ENCODE peak calls at places on chromosomes 3 and 15, in seven cellular contexts. One of them, this sample, is unnamed.
A peak's percentile ranks its signal among the peaks of the same experiment; 100 is the strongest.

GRCh38 chr15:98609144-98609852 is 39.0 kb upstream of the IGF1R start:
- DNase-seq in GM12878: no peak
- DNase-seq in heart left ventricle: no peak
- DNase-seq in IMR-90: peak; percentile 40
- DNase-seq in spleen: no peak
- DNase-seq in H1: peak; percentile 50
- DNase-seq in breast epithelium: no peak
- DNase-seq in this sample: peak; percentile 50

GRCh38 chr3:32238027-32238815 is at the start of gene CMTM8:
- DNase-seq in GM12878: no peak
- DNase-seq in heart left ventricle: peak; percentile 78
- DNase-seq in IMR-90: no peak
- DNase-seq in spleen: peak; percentile 85
- DNase-seq in H1: peak; percentile 77
- DNase-seq in breast epithelium: no peak
- DNase-seq in this sample: no peak

GRCh38 chr3:39809181-39809994 is at the start of gene MYRIP:
- DNase-seq in GM12878: no peak
- DNase-seq in heart left ventricle: peak; percentile 70
- DNase-seq in IMR-90: no peak
- DNase-seq in spleen: peak; percentile 84
- DNase-seq in H1: peak; percentile 78
- DNase-seq in breast epithelium: peak; percentile 54
- DNase-seq in this sample: no peak

GRCh38 chr3:172352786-172353185 is 95.5 kb downstream of the GHSR start:
- DNase-seq in GM12878: no peak
- DNase-seq in heart left ventricle: no peak
- DNase-seq in IMR-90: no peak
- DNase-seq in spleen: no peak
- DNase-seq in H1: no peak
- DNase-seq in breast epithelium: no peak
- DNase-seq in this sample: no peak

GRCh38 chr3:188229177-188229576 is 75.2 kb downstream of the LPP start:
- DNase-seq in GM12878: no peak
- DNase-seq in heart left ventricle: no peak
- DNase-seq in IMR-90: no peak
- DNase-seq in spleen: no peak
- DNase-seq in H1: no peak
- DNase-seq in breast epithelium: no peak
- DNase-seq in this sample: no peak

GRCh38 chr15:62253294-62253693 is 88.2 kb upstream of the C2CD4B start:
- DNase-seq in GM12878: no peak
- DNase-seq in heart left ventricle: no peak
- DNase-seq in IMR-90: no peak
- DNase-seq in spleen: no peak
- DNase-seq in H1: no peak
- DNase-seq in breast epithelium: no peak
- DNase-seq in this sample: no peak

GRCh38 chr15:90550919-90551318 is 21.2 kb downstream of the CRTC3 start:
- DNase-seq in GM12878: no peak
- DNase-seq in heart left ventricle: no peak
- DNase-seq in IMR-90: no peak
- DNase-seq in spleen: no peak
- DNase-seq in H1: no peak
- DNase-seq in breast epithelium: no peak
- DNase-seq in this sample: no peak

GRCh38 chr3:33211444-33211843 is 7.2 kb downstream of the SUSD5 start:
- DNase-seq in GM12878: no peak
- DNase-seq in heart left ventricle: no peak
- DNase-seq in IMR-90: peak; percentile 88
- DNase-seq in spleen: no peak
- DNase-seq in H1: no peak
- DNase-seq in breast epithelium: peak; percentile 56
- DNase-seq in this sample: peak; percentile 53

GRCh38 chr15:35019401-35020327 is 31.6 kb upstream of the ZNF770 start:
- DNase-seq in GM12878: no peak
- DNase-seq in heart left ventricle: no peak
- DNase-seq in IMR-90: peak; percentile 10
- DNase-seq in spleen: no peak
- DNase-seq in H1: peak; percentile 54
- DNase-seq in breast epithelium: no peak
- DNase-seq in this sample: no peak

GRCh38 chr3:195075199-195075940 is 195.6 kb downstream of the XXYLT1 start:
- DNase-seq in GM12878: no peak
- DNase-seq in heart left ventricle: peak; percentile 62
- DNase-seq in IMR-90: peak; percentile 10
- DNase-seq in spleen: peak; percentile 66
- DNase-seq in H1: no peak
- DNase-seq in breast epithelium: peak; percentile 30
- DNase-seq in this sample: no peak

GRCh38 chr15:53072077-53072476 is 281.9 kb upstream of the ONECUT1 start:
- DNase-seq in GM12878: no peak
- DNase-seq in heart left ventricle: no peak
- DNase-seq in IMR-90: peak; percentile 8
- DNase-seq in spleen: no peak
- DNase-seq in H1: peak; percentile 83
- DNase-seq in breast epithelium: peak; percentile 52
- DNase-seq in this sample: peak; percentile 40

GRCh38 chr3:197030379-197031314 is 1.0 kb upstream of the MELTF start:
- DNase-seq in GM12878: no peak
- DNase-seq in heart left ventricle: peak; percentile 57
- DNase-seq in IMR-90: no peak
- DNase-seq in spleen: no peak
- DNase-seq in H1: peak; percentile 66
- DNase-seq in breast epithelium: no peak
- DNase-seq in this sample: no peak

GRCh38 chr3:65303431-65303830 is 615.6 kb upstream of the ADAMTS9 start:
- DNase-seq in GM12878: no peak
- DNase-seq in heart left ventricle: no peak
- DNase-seq in IMR-90: no peak
- DNase-seq in spleen: no peak
- DNase-seq in H1: no peak
- DNase-seq in breast epithelium: no peak
- DNase-seq in this sample: no peak

GRCh38 chr15:76840830-76841460 is 64.2 kb downstream of the SCAPER start:
- DNase-seq in GM12878: no peak
- DNase-seq in heart left ventricle: no peak
- DNase-seq in IMR-90: peak; percentile 64
- DNase-seq in spleen: no peak
- DNase-seq in H1: no peak
- DNase-seq in breast epithelium: no peak
- DNase-seq in this sample: no peak

GRCh38 chr3:7015683-7016440 is 154.9 kb downstream of the GRM7 start:
- DNase-seq in GM12878: no peak
- DNase-seq in heart left ventricle: no peak
- DNase-seq in IMR-90: no peak
- DNase-seq in spleen: no peak
- DNase-seq in H1: no peak
- DNase-seq in breast epithelium: no peak
- DNase-seq in this sample: no peak

GRCh38 chr3:16103472-16103871 is 71.0 kb upstream of the GALNT15 start:
- DNase-seq in GM12878: no peak
- DNase-seq in heart left ventricle: no peak
- DNase-seq in IMR-90: peak; percentile 94
- DNase-seq in spleen: no peak
- DNase-seq in H1: no peak
- DNase-seq in breast epithelium: no peak
- DNase-seq in this sample: no peak

GRCh38 chr15:74373056-74373650 is 5.7 kb upstream of the CYP11A1 start:
- DNase-seq in GM12878: no peak
- DNase-seq in heart left ventricle: no peak
- DNase-seq in IMR-90: no peak
- DNase-seq in spleen: no peak
- DNase-seq in H1: no peak
- DNase-seq in breast epithelium: peak; percentile 14
- DNase-seq in this sample: no peak

GRCh38 chr15:25176616-25176923 is 221.8 kb downstream of the SNRPN start:
- DNase-seq in GM12878: no peak
- DNase-seq in heart left ventricle: no peak
- DNase-seq in IMR-90: no peak
- DNase-seq in spleen: peak; percentile 62
- DNase-seq in H1: no peak
- DNase-seq in breast epithelium: peak; percentile 37
- DNase-seq in this sample: no peak

GRCh38 chr3:184185461-184186183 is 377 bp upstream of the ABCF3 start:
- DNase-seq in GM12878: peak; percentile 97
- DNase-seq in heart left ventricle: peak; percentile 100
- DNase-seq in IMR-90: peak; percentile 98
- DNase-seq in spleen: peak; percentile 100
- DNase-seq in H1: peak; percentile 98
- DNase-seq in breast epithelium: peak; percentile 99
- DNase-seq in this sample: peak; percentile 96
- TF ChIP-seq POLR2A in GM12878: peak; percentile 82
- TF ChIP-seq POLR2A in heart left ventricle: peak; percentile 73
- TF ChIP-seq POLR2A in IMR-90: peak; percentile 60
- TF ChIP-seq POLR2A in spleen: peak; percentile 84
- TF ChIP-seq POLR2A in H1: peak; percentile 90
- TF ChIP-seq POLR2A in breast epithelium: no peak
- TF ChIP-seq POLR2A in this sample: no peak

GRCh38 chr3:119637679-119638525 is 22.5 kb downstream of the POPDC2 start:
- DNase-seq in GM12878: peak; percentile 82
- DNase-seq in heart left ventricle: no peak
- DNase-seq in IMR-90: peak; percentile 89
- DNase-seq in spleen: no peak
- DNase-seq in H1: no peak
- DNase-seq in breast epithelium: no peak
- DNase-seq in this sample: peak; percentile 54
- TF ChIP-seq POLR2A in GM12878: no peak
- TF ChIP-seq POLR2A in heart left ventricle: no peak
- TF ChIP-seq POLR2A in IMR-90: no peak
- TF ChIP-seq POLR2A in spleen: no peak
- TF ChIP-seq POLR2A in H1: no peak
- TF ChIP-seq POLR2A in breast epithelium: no peak
- TF ChIP-seq POLR2A in this sample: no peak

GRCh38 chr3:74538669-74539068 is 75.8 kb downstream of the CNTN3 start:
- DNase-seq in GM12878: no peak
- DNase-seq in heart left ventricle: no peak
- DNase-seq in IMR-90: no peak
- DNase-seq in spleen: no peak
- DNase-seq in H1: no peak
- DNase-seq in breast epithelium: no peak
- DNase-seq in this sample: no peak

GRCh38 chr3:74537164-74537563 is 77.3 kb downstream of the CNTN3 start:
- DNase-seq in GM12878: no peak
- DNase-seq in heart left ventricle: no peak
- DNase-seq in IMR-90: peak; percentile 80
- DNase-seq in spleen: no peak
- DNase-seq in H1: no peak
- DNase-seq in breast epithelium: no peak
- DNase-seq in this sample: no peak

GRCh38 chr3:74535281-74535680 is 79.2 kb downstream of the CNTN3 start:
- DNase-seq in GM12878: no peak
- DNase-seq in heart left ventricle: no peak
- DNase-seq in IMR-90: no peak
- DNase-seq in spleen: no peak
- DNase-seq in H1: no peak
- DNase-seq in breast epithelium: no peak
- DNase-seq in this sample: no peak

GRCh38 chr3:74539879-74540278 is 74.6 kb downstream of the CNTN3 start:
- DNase-seq in GM12878: no peak
- DNase-seq in heart left ventricle: no peak
- DNase-seq in IMR-90: no peak
- DNase-seq in spleen: no peak
- DNase-seq in H1: no peak
- DNase-seq in breast epithelium: no peak
- DNase-seq in this sample: no peak

GRCh38 chr3:74537857-74538256 is 76.6 kb downstream of the CNTN3 start:
- DNase-seq in GM12878: no peak
- DNase-seq in heart left ventricle: no peak
- DNase-seq in IMR-90: no peak
- DNase-seq in spleen: no peak
- DNase-seq in H1: no peak
- DNase-seq in breast epithelium: no peak
- DNase-seq in this sample: no peak
- TF ChIP-seq POLR2A in GM12878: no peak
- TF ChIP-seq POLR2A in heart left ventricle: no peak
- TF ChIP-seq POLR2A in IMR-90: no peak
- TF ChIP-seq POLR2A in spleen: no peak
- TF ChIP-seq POLR2A in H1: no peak
- TF ChIP-seq POLR2A in breast epithelium: no peak
- TF ChIP-seq POLR2A in this sample: no peak

GRCh38 chr3:53162672-53163458 is 1.9 kb downstream of the PRKCD start:
- DNase-seq in GM12878: no peak
- DNase-seq in heart left ventricle: no peak
- DNase-seq in IMR-90: no peak
- DNase-seq in spleen: peak; percentile 88
- DNase-seq in H1: no peak
- DNase-seq in breast epithelium: no peak
- DNase-seq in this sample: no peak

GRCh38 chr3:53160660-53161344 is at the start of gene PRKCD:
- DNase-seq in GM12878: no peak
- DNase-seq in heart left ventricle: peak; percentile 92
- DNase-seq in IMR-90: peak; percentile 78
- DNase-seq in spleen: peak; percentile 96
- DNase-seq in H1: peak; percentile 84
- DNase-seq in breast epithelium: peak; percentile 82
- DNase-seq in this sample: peak; percentile 94

GRCh38 chr3:53163459-53164387 is 2.7 kb downstream of the PRKCD start:
- DNase-seq in GM12878: no peak
- DNase-seq in heart left ventricle: no peak
- DNase-seq in IMR-90: no peak
- DNase-seq in spleen: no peak
- DNase-seq in H1: no peak
- DNase-seq in breast epithelium: no peak
- DNase-seq in this sample: no peak

GRCh38 chr3:53161345-53161819 is 373 bp downstream of the PRKCD start:
- DNase-seq in GM12878: no peak
- DNase-seq in heart left ventricle: peak; percentile 76
- DNase-seq in IMR-90: no peak
- DNase-seq in spleen: peak; percentile 93
- DNase-seq in H1: no peak
- DNase-seq in breast epithelium: no peak
- DNase-seq in this sample: no peak

DNA sequence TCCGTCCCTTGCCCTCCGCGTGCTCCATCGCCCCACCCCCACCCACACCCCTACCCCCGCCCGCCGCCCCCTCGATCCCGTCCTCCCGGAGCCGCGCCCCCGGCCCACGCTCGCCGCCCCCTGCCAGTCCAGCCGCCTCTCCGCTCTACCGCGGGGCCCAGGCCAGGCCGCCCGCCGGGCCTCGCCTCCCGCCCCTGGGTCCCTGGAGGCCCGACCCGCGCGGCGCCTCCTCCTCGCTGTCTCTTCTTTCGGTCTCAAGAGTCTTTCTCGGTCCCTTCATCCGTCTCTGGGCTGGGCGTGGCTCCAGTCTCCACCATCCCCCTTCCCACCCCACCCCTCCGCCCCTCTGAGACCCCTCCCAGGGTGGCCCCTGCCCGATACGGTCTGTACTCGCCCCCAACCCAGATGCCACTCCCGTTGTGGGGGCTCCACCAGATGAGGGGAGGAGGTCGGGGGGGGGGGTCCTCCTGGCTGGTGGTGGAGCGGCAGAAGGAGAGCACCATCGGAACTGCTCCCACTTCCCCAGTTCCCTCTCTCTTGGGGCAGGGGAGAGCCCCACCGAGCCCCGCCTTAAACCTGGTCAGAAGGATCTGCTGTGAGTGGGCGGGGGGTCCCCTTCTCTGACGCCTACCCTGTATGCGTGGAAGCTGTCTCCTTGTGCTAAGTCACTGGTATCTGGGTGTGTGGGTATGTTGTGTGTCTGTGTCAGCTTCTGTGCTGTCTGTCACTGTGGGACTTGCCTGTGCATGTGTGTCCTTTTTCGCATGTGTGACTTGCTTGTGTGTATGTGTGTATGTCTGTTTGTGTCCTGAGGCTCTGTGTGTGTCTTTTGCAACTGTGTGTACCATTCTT is 1.0 kb downstream of the PRKCD start:
- DNase-seq in GM12878: no peak
- DNase-seq in heart left ventricle: no peak
- DNase-seq in IMR-90: peak; percentile 20
- DNase-seq in spleen: peak; percentile 91
- DNase-seq in H1: no peak
- DNase-seq in breast epithelium: no peak
- DNase-seq in this sample: no peak
- TF ChIP-seq POLR2A in GM12878: peak; percentile 46
- TF ChIP-seq POLR2A in heart left ventricle: no peak
- TF ChIP-seq POLR2A in IMR-90: no peak
- TF ChIP-seq POLR2A in spleen: no peak
- TF ChIP-seq POLR2A in H1: no peak
- TF ChIP-seq POLR2A in breast epithelium: no peak
- TF ChIP-seq POLR2A in this sample: no peak